ENCODE peak calls at places on chromosomes 1 and 21, in five cellular contexts. N is breast epithelium, L is fibroblast of pulmonary artery, B is cardiac muscle cell, Z is left lung. X is an unnamed sample.

GRCh38 chr1:239587066-239587465 is 200.7 kb downstream of the CHRM3 start:
- DNase-seq in N (no peak), L (no peak), B (no peak), Z (no peak), X (no peak)

GRCh38 chr21:39217356-39218081 is 34.3 kb upstream of the PSMG1 start:
- DNase-seq in N (no peak), L (no peak), B (no peak), Z (no peak), X (peak)

GRCh38 chr1:81920245-81920740 is 119.6 kb downstream of the ADGRL2 start:
- DNase-seq in N (no peak), L (peak), B (peak), Z (no peak), X (peak)

GRCh38 chr1:14479865-14480264 is 118.6 kb upstream of the KAZN start:
- DNase-seq in N (no peak), L (no peak), B (no peak), Z (no peak), X (no peak)

GRCh38 chr1:214551052-214551435 is 358 bp downstream of the PTPN14 start:
- DNase-seq in N (peak), L (no peak), B (no peak), Z (no peak), X (peak)

GRCh38 chr1:201676061-201676644 is 137.2 kb downstream of the NAV1 start:
- DNase-seq in N (no peak), L (peak), B (peak), Z (peak), X (no peak)

GRCh38 chr21:36734367-36735200 is 35.7 kb downstream of the SIM2 start:
- DNase-seq in N (no peak), L (no peak), B (no peak), Z (no peak), X (no peak)

GRCh38 chr1:29855761-29856160 is 619.4 kb downstream of the PTPRU start:
- DNase-seq in N (no peak), L (no peak), B (no peak), Z (no peak), X (no peak)

GRCh38 chr1:205391386-205391785 is 30.5 kb downstream of the LEMD1 start:
- DNase-seq in N (no peak), L (no peak), B (no peak), Z (no peak), X (no peak)

GRCh38 chr1:118958937-118959631 is 29.1 kb downstream of the TBX15 start:
- DNase-seq in N (no peak), L (no peak), B (no peak), Z (no peak), X (no peak)

GRCh38 chr1:84887261-84887934 is 5.6 kb downstream of the LPAR3 start:
- DNase-seq in N (no peak), L (peak), B (peak), Z (no peak), X (peak)

GRCh38 chr1:223771814-223772770 is 59.8 kb downstream of the CAPN2 start:
- DNase-seq in N (no peak), L (peak), B (peak), Z (peak), X (peak)

GRCh38 chr1:117585086-117585485 is 20.8 kb upstream of the TENT5C start:
- DNase-seq in N (no peak), L (no peak), B (no peak), Z (no peak), X (no peak)

GRCh38 chr1:20483833-20484525 is 2.0 kb downstream of the CAMK2N1 start:
- DNase-seq in N (no peak), L (peak), B (peak), Z (peak), X (no peak)

GRCh38 chr1:168243200-168243599 is 17.4 kb downstream of the SFT2D2 start:
- DNase-seq in N (no peak), L (no peak), B (peak), Z (no peak), X (no peak)

GRCh38 chr21:32306021-32306780 is 7.5 kb downstream of the MRAP start:
- DNase-seq in N (no peak), L (no peak), B (peak), Z (no peak), X (no peak)

GRCh38 chr1:171841931-171842723 is 829 bp downstream of the DNM3 start:
- DNase-seq in N (no peak), L (no peak), B (no peak), Z (peak), X (no peak)

GRCh38 chr1:234188454-234188792 is 184.8 kb upstream of the COA6 start:
- DNase-seq in N (no peak), L (no peak), B (no peak), Z (no peak), X (no peak)
- TF ChIP-seq CTCF in N (no peak), L (no peak), B (no peak), Z (no peak), X (no peak)

GRCh38 chr1:156081174-156082110 is 823 bp downstream of the MEX3A start:
- DNase-seq in N (no peak), L (peak), B (peak), Z (no peak), X (peak)
- H3K4me3 ChIP-seq in N (peak), L (peak), B (peak), Z (peak), X (peak)

DNA sequence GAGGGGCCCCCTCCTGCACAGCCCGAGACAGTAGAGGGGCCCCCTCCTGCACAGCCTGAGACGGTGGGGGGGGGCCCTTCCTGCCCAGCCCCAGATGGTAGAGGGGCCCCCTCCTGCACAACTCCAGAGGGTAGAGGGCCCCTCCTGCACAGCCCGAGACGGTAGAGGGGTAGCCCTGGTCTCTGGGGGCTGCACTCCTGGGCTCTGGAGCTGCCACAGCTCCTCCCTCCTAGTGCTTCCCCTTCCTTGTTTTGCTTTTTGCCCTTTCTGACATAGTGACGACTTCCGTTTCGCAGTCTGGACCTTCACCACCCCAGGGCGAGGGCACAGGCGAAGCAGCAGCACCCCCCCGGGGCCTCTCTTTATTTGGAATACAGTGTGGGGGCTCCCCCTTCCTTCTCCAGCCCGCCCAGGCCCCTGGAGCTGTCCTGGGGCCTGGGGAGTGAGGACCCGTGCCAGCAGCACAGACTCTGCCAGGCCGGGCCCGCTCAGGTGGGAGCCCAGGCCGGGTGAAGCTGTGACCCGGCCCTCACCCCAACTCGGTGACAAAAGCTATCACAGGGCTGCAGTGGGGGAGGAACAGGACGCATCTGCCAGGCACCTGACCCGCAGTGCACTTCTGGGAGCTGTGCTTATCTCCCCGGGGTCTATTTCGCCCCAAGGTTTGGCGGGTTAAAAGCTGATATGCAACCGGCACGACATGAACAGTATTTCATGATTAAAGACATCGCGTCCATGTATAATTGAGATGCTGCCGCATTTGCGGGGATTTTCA is 1.1 kb upstream of the PRXL2B start:
- DNase-seq in N (no peak), L (peak), B (peak), Z (peak), X (peak)
- TF ChIP-seq CTCF in N (no peak), L (no peak), B (no peak), Z (no peak), X (no peak)

DNA sequence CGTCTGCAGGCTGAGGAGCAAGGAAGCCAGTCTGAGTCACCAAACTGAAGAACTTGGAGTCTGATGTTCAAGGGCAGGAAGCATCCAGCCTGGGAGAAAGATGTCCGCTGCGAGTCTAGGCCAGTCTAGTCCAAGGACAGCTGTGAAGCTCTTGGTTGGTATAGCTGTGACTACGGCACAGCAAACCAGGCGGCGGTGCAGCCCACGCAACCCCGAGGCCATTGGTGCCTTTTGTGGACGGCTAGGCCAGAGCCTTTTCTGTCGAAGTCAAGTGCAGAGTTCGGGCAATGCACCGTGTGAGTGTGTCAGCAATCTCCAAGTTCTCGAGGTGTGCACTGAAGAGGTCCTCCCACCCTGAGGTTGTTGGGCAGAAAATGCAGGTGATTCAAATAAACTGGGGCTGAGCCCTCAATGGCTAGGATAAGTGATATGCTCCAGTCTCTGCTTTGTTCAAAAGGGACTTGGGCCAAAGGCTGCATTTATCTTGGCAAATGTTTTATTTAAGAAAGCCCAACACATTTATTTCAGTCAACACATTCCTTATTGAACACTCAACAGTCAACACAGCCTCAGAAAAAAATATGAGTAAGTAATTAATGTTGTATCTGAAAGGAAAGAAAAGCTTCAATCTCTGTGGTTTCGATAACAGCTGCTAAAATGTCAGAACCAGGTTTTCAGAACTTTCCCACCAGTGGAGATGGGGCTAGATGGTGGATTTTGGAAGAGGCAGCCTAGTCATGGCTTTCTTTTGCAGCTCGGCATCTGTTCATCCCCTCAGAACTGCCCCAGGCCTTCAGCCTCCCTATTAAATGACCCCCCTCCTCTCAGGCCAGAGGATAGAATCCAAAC is 78.1 kb upstream of the COX20 start:
- DNase-seq in N (no peak), L (peak), B (peak), Z (no peak), X (peak)
- H3K4me3 ChIP-seq in N (no peak), L (no peak), B (no peak), Z (no peak), X (no peak)

DNA sequence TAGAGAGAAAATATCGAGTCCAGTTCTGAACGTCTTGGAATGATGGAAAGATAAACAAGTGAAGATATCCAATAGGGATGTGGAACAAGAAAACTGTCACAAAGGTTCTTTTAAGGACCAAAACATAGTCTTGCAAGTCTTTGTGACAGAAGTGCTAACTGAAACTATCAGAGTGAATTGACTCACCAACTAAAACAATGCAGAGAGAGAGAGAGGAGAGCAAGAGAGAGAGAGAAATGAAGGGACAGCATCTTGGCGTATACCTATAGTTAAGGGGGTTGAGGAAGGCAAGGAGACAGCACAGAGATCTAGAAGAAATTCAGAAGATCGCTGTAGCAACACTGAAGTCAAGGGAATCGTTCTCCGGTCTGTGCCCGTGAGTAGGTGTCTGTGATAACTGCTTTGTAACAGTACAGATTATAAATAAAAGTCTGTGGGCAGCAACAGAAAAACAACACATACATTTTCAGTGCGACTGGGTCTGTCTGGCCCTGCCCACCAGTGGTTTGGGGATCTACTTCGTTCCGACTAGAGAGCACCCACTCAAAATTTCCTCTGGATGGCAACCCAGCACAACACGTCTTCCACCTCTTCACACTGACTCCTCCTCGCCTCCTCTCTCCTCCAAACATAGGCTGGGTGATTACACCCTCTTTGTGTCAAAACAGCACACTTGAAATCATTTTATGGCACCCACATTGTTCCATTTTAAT is 4.8 kb upstream of the COA6 start:
- DNase-seq in N (no peak), L (no peak), B (no peak), Z (no peak), X (no peak)
- TF ChIP-seq CTCF in N (no peak), L (no peak), B (no peak), Z (no peak), X (no peak)

X was measured in foreskin fibroblast.